ENCODE peak calls at places on chromosome 9, in four cellular contexts. One of them, this sample, is unnamed.

GRCh38 chr9:121197135-121197534 is 4.5 kb downstream of the RAB14 start:
- DNase-seq in nephron progenitor cell: no peak
- DNase-seq in tibial nerve: no peak
- DNase-seq in lung: no peak
- DNase-seq in this sample: no peak

GRCh38 chr9:70499621-70500020 is 85.2 kb upstream of the KLF9 start:
- DNase-seq in nephron progenitor cell: no peak
- DNase-seq in tibial nerve: no peak
- DNase-seq in lung: no peak
- DNase-seq in this sample: no peak

GRCh38 chr9:136361757-136362449 is 1.6 kb downstream of the DNLZ start:
- DNase-seq in nephron progenitor cell: no peak
- DNase-seq in tibial nerve: peak; percentile 30
- DNase-seq in lung: no peak
- DNase-seq in this sample: no peak

GRCh38 chr9:109115931-109116541 is 3.7 kb downstream of the TMEM245 start:
- DNase-seq in nephron progenitor cell: no peak
- DNase-seq in tibial nerve: no peak
- DNase-seq in lung: no peak
- DNase-seq in this sample: no peak

GRCh38 chr9:116450378-116451139 is 236.5 kb upstream of the TRIM32 start:
- DNase-seq in nephron progenitor cell: no peak
- DNase-seq in tibial nerve: no peak
- DNase-seq in lung: no peak
- DNase-seq in this sample: no peak

GRCh38 chr9:38066167-38066906 is 2.7 kb downstream of the SHB start:
- DNase-seq in nephron progenitor cell: no peak
- DNase-seq in tibial nerve: no peak
- DNase-seq in lung: no peak
- DNase-seq in this sample: no peak

GRCh38 chr9:27086818-27087680 is 22.0 kb upstream of the TEK start:
- DNase-seq in nephron progenitor cell: no peak
- DNase-seq in tibial nerve: no peak
- DNase-seq in lung: no peak
- DNase-seq in this sample: no peak

GRCh38 chr9:13268469-13268868 is 11.0 kb downstream of the MPDZ start:
- DNase-seq in nephron progenitor cell: no peak
- DNase-seq in tibial nerve: no peak
- DNase-seq in lung: no peak
- DNase-seq in this sample: no peak

GRCh38 chr9:70030156-70030555 is 13.5 kb upstream of the MAMDC2 start:
- DNase-seq in nephron progenitor cell: no peak
- DNase-seq in tibial nerve: no peak
- DNase-seq in lung: no peak
- DNase-seq in this sample: no peak

GRCh38 chr9:125380406-125380805 is 118.8 kb downstream of the GAPVD1 start:
- DNase-seq in nephron progenitor cell: no peak
- DNase-seq in tibial nerve: no peak
- DNase-seq in lung: no peak
- DNase-seq in this sample: no peak

GRCh38 chr9:137226338-137227056 is 805 bp upstream of the RNF224 start:
- DNase-seq in nephron progenitor cell: no peak
- DNase-seq in tibial nerve: no peak
- DNase-seq in lung: no peak
- DNase-seq in this sample: no peak

GRCh38 chr9:113511856-113512761 is 48.6 kb downstream of the RGS3 start:
- DNase-seq in nephron progenitor cell: no peak
- DNase-seq in tibial nerve: no peak
- DNase-seq in lung: no peak
- DNase-seq in this sample: no peak

GRCh38 chr9:33108472-33108871 is 32.0 kb upstream of the SMU1 start:
- DNase-seq in nephron progenitor cell: no peak
- DNase-seq in tibial nerve: no peak
- DNase-seq in lung: no peak
- DNase-seq in this sample: no peak

DNA sequence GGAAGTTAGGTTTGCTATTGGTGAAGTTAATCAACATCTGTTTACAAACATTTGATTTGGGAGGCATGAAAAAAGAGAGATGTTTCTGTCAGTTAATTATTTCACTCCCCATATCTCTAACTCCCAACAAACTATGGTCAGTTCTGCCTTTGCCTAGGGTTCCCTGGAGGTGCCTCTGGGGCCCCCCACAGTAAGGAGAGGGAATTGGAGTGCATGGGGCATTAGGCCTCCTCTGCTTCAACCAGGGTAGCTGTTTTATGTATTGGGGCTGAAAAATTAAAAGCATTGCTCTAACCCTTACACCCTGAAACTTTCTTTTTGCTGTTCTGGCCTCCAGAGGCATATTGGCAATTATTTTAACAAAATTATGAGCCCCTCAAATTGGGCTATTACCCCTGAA is 32.3 kb downstream of the RUSC2 start:
- DNase-seq in nephron progenitor cell: no peak
- DNase-seq in tibial nerve: no peak
- DNase-seq in lung: no peak
- DNase-seq in this sample: no peak
- TF ChIP-seq CTCF in nephron progenitor cell: no peak
- TF ChIP-seq CTCF in tibial nerve: no peak
- TF ChIP-seq CTCF in lung: no peak
- TF ChIP-seq CTCF in this sample: no peak

GRCh38 chr9:99511723-99512122 is 289.6 kb downstream of the SEC61B start:
- DNase-seq in nephron progenitor cell: no peak
- DNase-seq in tibial nerve: no peak
- DNase-seq in lung: no peak
- DNase-seq in this sample: no peak
- TF ChIP-seq CTCF in nephron progenitor cell: no peak
- TF ChIP-seq CTCF in tibial nerve: no peak
- TF ChIP-seq CTCF in lung: no peak
- TF ChIP-seq CTCF in this sample: no peak

GRCh38 chr9:3177921-3178320 is 334.0 kb upstream of the PUM3 start:
- DNase-seq in nephron progenitor cell: no peak
- DNase-seq in tibial nerve: no peak
- DNase-seq in lung: no peak
- DNase-seq in this sample: no peak
- TF ChIP-seq CTCF in nephron progenitor cell: no peak
- TF ChIP-seq CTCF in tibial nerve: no peak
- TF ChIP-seq CTCF in lung: no peak
- TF ChIP-seq CTCF in this sample: no peak

GRCh38 chr9:36110434-36110833 is 26.1 kb upstream of the GLIPR2 start:
- DNase-seq in nephron progenitor cell: no peak
- DNase-seq in tibial nerve: no peak
- DNase-seq in lung: no peak
- DNase-seq in this sample: no peak
- TF ChIP-seq CTCF in nephron progenitor cell: no peak
- TF ChIP-seq CTCF in tibial nerve: no peak
- TF ChIP-seq CTCF in lung: no peak
- TF ChIP-seq CTCF in this sample: no peak

GRCh38 chr9:130952065-130952762 is 13.2 kb upstream of the FIBCD1 start:
- DNase-seq in nephron progenitor cell: no peak
- DNase-seq in tibial nerve: no peak
- DNase-seq in lung: no peak
- DNase-seq in this sample: no peak
- TF ChIP-seq CTCF in nephron progenitor cell: no peak
- TF ChIP-seq CTCF in tibial nerve: no peak
- TF ChIP-seq CTCF in lung: no peak
- TF ChIP-seq CTCF in this sample: no peak

GRCh38 chr9:75601280-75601679 is 289.2 kb upstream of the PCSK5 start:
- DNase-seq in nephron progenitor cell: no peak
- DNase-seq in tibial nerve: no peak
- DNase-seq in lung: no peak
- DNase-seq in this sample: no peak

GRCh38 chr9:75599249-75599648 is 291.2 kb upstream of the PCSK5 start:
- DNase-seq in nephron progenitor cell: no peak
- DNase-seq in tibial nerve: no peak
- DNase-seq in lung: no peak
- DNase-seq in this sample: no peak

GRCh38 chr9:75602074-75602473 is 288.4 kb upstream of the PCSK5 start:
- DNase-seq in nephron progenitor cell: no peak
- DNase-seq in tibial nerve: no peak
- DNase-seq in lung: no peak
- DNase-seq in this sample: no peak

DNA sequence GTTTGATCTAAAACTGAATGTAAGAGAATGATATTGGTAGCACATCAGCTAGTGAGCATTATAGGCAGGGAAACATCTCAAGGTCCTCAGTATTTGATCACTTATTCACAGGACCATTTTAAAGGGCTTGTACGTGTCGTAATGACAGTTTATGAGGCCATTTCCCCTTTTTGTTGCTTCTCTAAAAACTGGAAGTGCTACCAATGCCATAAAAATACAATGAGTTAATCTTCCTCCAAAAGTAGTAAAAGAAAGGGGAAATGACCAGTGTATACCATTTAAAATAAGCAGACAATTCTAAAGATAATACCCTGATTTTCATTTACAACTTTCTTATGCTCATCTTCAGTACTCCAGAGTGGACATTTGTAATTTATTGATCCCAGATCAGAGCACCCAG is 285.8 kb upstream of the PCSK5 start:
- DNase-seq in nephron progenitor cell: no peak
- DNase-seq in tibial nerve: no peak
- DNase-seq in lung: no peak
- DNase-seq in this sample: no peak
- TF ChIP-seq CTCF in nephron progenitor cell: no peak
- TF ChIP-seq CTCF in tibial nerve: no peak
- TF ChIP-seq CTCF in lung: no peak
- TF ChIP-seq CTCF in this sample: no peak

GRCh38 chr9:16642421-16643109 is 227.9 kb downstream of the BNC2 start:
- DNase-seq in nephron progenitor cell: no peak
- DNase-seq in tibial nerve: no peak
- DNase-seq in lung: no peak
- DNase-seq in this sample: no peak
- TF ChIP-seq CTCF in nephron progenitor cell: no peak
- TF ChIP-seq CTCF in tibial nerve: no peak
- TF ChIP-seq CTCF in lung: no peak
- TF ChIP-seq CTCF in this sample: no peak

GRCh38 chr9:134403682-134404301 is 77.5 kb downstream of the RXRA start:
- DNase-seq in nephron progenitor cell: no peak
- DNase-seq in tibial nerve: peak; percentile 80
- DNase-seq in lung: peak; percentile 69
- DNase-seq in this sample: peak; percentile 96
- TF ChIP-seq CTCF in nephron progenitor cell: no peak
- TF ChIP-seq CTCF in tibial nerve: no peak
- TF ChIP-seq CTCF in lung: no peak
- TF ChIP-seq CTCF in this sample: no peak

DNA sequence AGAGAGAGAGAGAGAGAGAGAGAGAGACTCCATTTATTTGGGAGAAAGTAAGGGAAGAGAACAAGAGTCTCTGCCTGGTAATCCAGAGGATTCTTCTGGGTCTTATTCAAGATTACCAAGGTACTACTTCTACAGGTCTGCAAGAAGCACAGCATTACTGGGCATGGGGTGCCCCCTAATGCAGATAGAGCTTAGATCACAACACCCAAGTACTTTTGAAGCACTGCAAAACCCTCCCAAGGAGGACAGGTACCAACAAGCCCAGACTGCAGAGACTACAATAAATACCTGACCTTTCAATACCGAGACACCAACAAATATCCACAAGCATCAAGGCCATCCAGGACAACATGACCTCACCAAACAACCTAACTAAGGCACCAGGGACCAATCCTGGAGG is 94.7 kb upstream of the PHF24 start:
- DNase-seq in nephron progenitor cell: no peak
- DNase-seq in tibial nerve: no peak
- DNase-seq in lung: no peak
- DNase-seq in this sample: no peak
- TF ChIP-seq CTCF in nephron progenitor cell: no peak
- TF ChIP-seq CTCF in tibial nerve: no peak
- TF ChIP-seq CTCF in lung: no peak
- TF ChIP-seq CTCF in this sample: no peak

This sample was measured in HL-60.